ENCODE peak calls at places on chromosomes 4 and X, in five cellular contexts. G is thyroid gland; Q is stomach; F is CD8-positive, alpha-beta T cell; K is heart right ventricle. S is an unnamed sample. For H3K27me3, the result is how much of the 10 kb centered on the place peaks cover.

GRCh38 chr4:2412534-2412884 is 5.9 kb downstream of the ZFYVE28 start:
- DNase-seq in G (peak), Q (peak), F (peak), K (no peak), S (peak)

GRCh38 chrX:7083021-7083420 is 64.5 kb upstream of the STS start:
- DNase-seq in G (no peak), Q (no peak), F (no peak), K (no peak), S (no peak)

GRCh38 chr4:31187979-31188378 is 467.8 kb downstream of the PCDH7 start:
- DNase-seq in G (no peak), Q (no peak), F (no peak), K (no peak), S (no peak)

GRCh38 chr4:160026720-160027119 is 923.8 kb downstream of the RAPGEF2 start:
- DNase-seq in G (no peak), Q (no peak), F (no peak), K (no peak), S (no peak)

GRCh38 chr4:2250764-2251072 is 8.8 kb upstream of the HAUS3 start:
- DNase-seq in G (no peak), Q (no peak), F (no peak), K (no peak), S (no peak)

GRCh38 chr4:24417206-24417605 is 167.1 kb downstream of the DHX15 start:
- DNase-seq in G (no peak), Q (no peak), F (no peak), K (no peak), S (no peak)

GRCh38 chr4:74800310-74800709 is 6.0 kb upstream of the BTC start:
- DNase-seq in G (no peak), Q (no peak), F (no peak), K (no peak), S (no peak)

GRCh38 chr4:5928241-5928640 is 35.4 kb upstream of the CRMP1 start:
- DNase-seq in G (no peak), Q (no peak), F (no peak), K (no peak), S (no peak)

GRCh38 chr4:97950836-97951235 is 192.4 kb downstream of the STPG2 start:
- DNase-seq in G (no peak), Q (no peak), F (no peak), K (no peak), S (no peak)

GRCh38 chrX:100731441-100732281 is at the start of gene SYTL4:
- DNase-seq in G (peak), Q (peak), F (no peak), K (peak), S (peak)

GRCh38 chr4:15893967-15894366 is 44.6 kb downstream of the FGFBP1 start:
- DNase-seq in G (no peak), Q (no peak), F (no peak), K (no peak), S (no peak)

GRCh38 chr4:54050214-54050904 is 14.0 kb downstream of the CHIC2 start:
- DNase-seq in G (no peak), Q (no peak), F (no peak), K (no peak), S (no peak)

GRCh38 chrX:13258725-13259124 is 61.1 kb downstream of the ATXN3L start:
- DNase-seq in G (no peak), Q (no peak), F (no peak), K (no peak), S (no peak)

GRCh38 chr4:9703391-9703790 is 78.0 kb upstream of the DRD5 start:
- DNase-seq in G (peak), Q (peak), F (peak), K (peak), S (peak)

GRCh38 chr4:38805530-38806145 is 1.0 kb upstream of the TLR1 start:
- DNase-seq in G (no peak), Q (no peak), F (peak), K (peak), S (peak)

GRCh38 chrX:41984628-41985027 is 61.3 kb upstream of the CASK start:
- DNase-seq in G (no peak), Q (no peak), F (no peak), K (no peak), S (peak)

GRCh38 chr4:138957302-138957701 is 58.3 kb upstream of the NOCT start:
- DNase-seq in G (no peak), Q (no peak), F (no peak), K (no peak), S (no peak)

GRCh38 chr4:70705856-70706461 is 15.8 kb upstream of the RUFY3 start:
- DNase-seq in G (no peak), Q (no peak), F (no peak), K (no peak), S (no peak)

GRCh38 chr4:41142946-41143720 is 71.2 kb downstream of the APBB2 start:
- DNase-seq in G (peak), Q (peak), F (no peak), K (peak), S (no peak)

GRCh38 chr4:41287005-41287404 is 30.3 kb downstream of the UCHL1 start:
- DNase-seq in G (no peak), Q (no peak), F (no peak), K (no peak), S (no peak)

GRCh38 chr4:66927937-66928336 is 617.4 kb downstream of the CENPC start:
- DNase-seq in G (no peak), Q (no peak), F (no peak), K (no peak), S (no peak)

GRCh38 chr4:40564815-40565505 is 64.7 kb downstream of the RBM47 start:
- DNase-seq in G (no peak), Q (no peak), F (no peak), K (no peak), S (no peak)

GRCh38 chr4:24569662-24570061 is 14.7 kb downstream of the DHX15 start:
- DNase-seq in G (no peak), Q (no peak), F (no peak), K (no peak), S (no peak)

GRCh38 chr4:168589154-168589553 is 92.3 kb downstream of the PALLD start:
- DNase-seq in G (peak), Q (no peak), F (no peak), K (peak), S (peak)

GRCh38 chr4:182578402-182578801 is 335.2 kb downstream of the TENM3 start:
- DNase-seq in G (peak), Q (no peak), F (no peak), K (no peak), S (no peak)

GRCh38 chrX:40806511-40807220 is 71.3 kb upstream of the MED14 start:
- DNase-seq in G (no peak), Q (no peak), F (no peak), K (no peak), S (no peak)

GRCh38 chrX:14616876-14617275 is 87.5 kb downstream of the GLRA2 start:
- DNase-seq in G (peak), Q (no peak), F (no peak), K (no peak), S (no peak)

GRCh38 chrX:22969416-22969815 is 30.3 kb upstream of the DDX53 start:
- DNase-seq in G (no peak), Q (no peak), F (no peak), K (no peak), S (no peak)

GRCh38 chrX:33160273-33160672 is 51.1 kb downstream of the DMD start:
- DNase-seq in G (no peak), Q (no peak), F (no peak), K (no peak), S (no peak)

GRCh38 chr4:184795214-184795844 is 30.4 kb downstream of the ACSL1 start:
- DNase-seq in G (no peak), Q (no peak), F (no peak), K (no peak), S (no peak)

GRCh38 chr4:184792950-184793555 is 32.7 kb downstream of the ACSL1 start:
- DNase-seq in G (no peak), Q (no peak), F (peak), K (no peak), S (no peak)

GRCh38 chr4:184792334-184792733 is 33.4 kb downstream of the ACSL1 start:
- DNase-seq in G (no peak), Q (no peak), F (no peak), K (no peak), S (no peak)

GRCh38 chr4:184794470-184794869 is 31.3 kb downstream of the ACSL1 start:
- DNase-seq in G (no peak), Q (no peak), F (no peak), K (no peak), S (no peak)

GRCh38 chr4:184793735-184794355 is 31.9 kb downstream of the ACSL1 start:
- DNase-seq in G (no peak), Q (no peak), F (no peak), K (no peak), S (no peak)
- H3K27me3 ChIP-seq in G (under half), Q (under half), F (under half), K (under half), S (under half)

DNA sequence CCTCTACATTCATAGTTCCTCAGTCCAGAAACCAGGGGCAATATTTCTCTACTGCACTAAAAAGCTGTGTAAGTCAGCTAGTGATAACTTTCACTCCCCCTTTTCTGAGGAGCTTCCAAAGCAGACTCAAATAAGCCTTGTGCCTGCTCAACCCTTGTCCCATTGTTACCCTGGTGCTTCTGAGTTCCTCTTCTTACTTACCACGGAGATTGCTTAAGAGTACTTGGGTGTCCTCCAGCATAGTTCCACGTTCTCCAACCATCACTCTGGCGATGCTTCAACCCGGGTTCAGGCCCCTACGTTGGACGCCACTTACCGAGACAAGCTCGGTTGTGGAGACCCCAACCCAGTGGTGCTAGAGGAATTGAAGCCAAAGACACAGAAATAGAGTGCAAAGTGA is 71.6 kb downstream of the ADAM29 start:
- DNase-seq in G (no peak), Q (no peak), F (no peak), K (no peak), S (no peak)
- H3K27me3 ChIP-seq in G (under half), Q (under half), F (under half), K (under half), S (under half)

DNA sequence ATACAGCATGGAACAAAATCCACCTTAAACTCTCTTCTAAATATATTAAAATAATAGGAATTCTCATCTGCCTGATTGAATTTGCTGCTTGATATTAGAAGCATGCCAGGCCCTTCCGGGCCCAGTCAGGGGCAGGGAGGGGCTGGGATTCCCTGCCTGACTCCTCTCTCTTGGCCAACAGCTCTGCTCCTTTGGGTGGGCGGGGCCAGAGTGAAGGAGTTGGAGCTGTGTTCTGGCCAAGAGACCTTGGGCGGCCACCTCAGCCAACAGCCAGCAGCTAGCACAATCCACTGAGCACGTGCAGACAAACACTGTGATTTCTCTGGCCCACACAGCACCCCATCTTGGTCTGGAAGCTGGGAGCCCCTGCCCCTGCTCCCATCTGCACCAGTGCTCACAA is 140.3 kb downstream of the PJA1 start:
- DNase-seq in G (peak), Q (peak), F (no peak), K (peak), S (peak)
- H3K27me3 ChIP-seq in G (under half), Q (under half), F (under half), K (under half), S (under half)

GRCh38 chrX:70046978-70047377 is 2.8 kb downstream of the AWAT2 start:
- DNase-seq in G (no peak), Q (no peak), F (no peak), K (no peak), S (no peak)

GRCh38 chrX:70043685-70044084 is 6.1 kb downstream of the AWAT2 start:
- DNase-seq in G (no peak), Q (no peak), F (no peak), K (no peak), S (no peak)

GRCh38 chrX:70042399-70043371 is 7.1 kb downstream of the AWAT2 start:
- DNase-seq in G (peak), Q (peak), F (no peak), K (no peak), S (peak)

GRCh38 chrX:70041993-70042392 is 7.7 kb downstream of the AWAT2 start:
- DNase-seq in G (no peak), Q (no peak), F (no peak), K (no peak), S (no peak)

GRCh38 chrX:70044541-70045245 is 5.0 kb downstream of the AWAT2 start:
- DNase-seq in G (no peak), Q (no peak), F (no peak), K (no peak), S (no peak)
- H3K27me3 ChIP-seq in G (under half), Q (under half), F (under half), K (under half), S (under half)

S was measured in colonic mucosa.